ENCODE peak calls at places on chromosomes 6 and 20, in nine cellular contexts. M is SK-MEL-5; P is M059J; E is effector memory CD8-positive, alpha-beta T cell; A is EL; I is KG1; J is sciatic nerve; U is effector CD4-positive, alpha-beta T cell; X is psoas muscle. D is an unnamed sample.

GRCh38 chr20:44887466-44887865 is 2.0 kb downstream of the YWHAB start:
- DNase-seq in M (peak; percentile 56), P (no peak), E (no peak), A (no peak), I (no peak), J (no peak), U (no peak), X (no peak), D (no peak)

GRCh38 chr6:169096326-169096882 is 157.2 kb downstream of the THBS2 start:
- DNase-seq in M (peak; percentile 32), P (no peak), E (no peak), A (no peak), I (no peak), J (no peak), U (no peak), X (no peak), D (no peak)

GRCh38 chr6:21354805-21355238 is 238.7 kb upstream of the SOX4 start:
- DNase-seq in M (peak; percentile 59), P (no peak), E (no peak), A (no peak), I (no peak), J (no peak), U (no peak), X (no peak), D (no peak)

GRCh38 chr20:40986774-40987173 is 41.8 kb upstream of the TOP1 start:
- DNase-seq in M (no peak), P (peak; percentile 54), E (no peak), A (no peak), I (no peak), J (no peak), U (no peak), X (no peak), D (no peak)

GRCh38 chr6:73710470-73710869 is 14.5 kb downstream of the CD109 start:
- DNase-seq in M (no peak), P (peak; percentile 90), E (no peak), A (peak; percentile 72), I (no peak), J (no peak), U (no peak), X (no peak), D (peak; percentile 68)

GRCh38 chr6:167760979-167761793 is 65.5 kb upstream of the AFDN start:
- DNase-seq in M (peak; percentile 64), P (peak; percentile 49), E (no peak), A (peak; percentile 1), I (no peak), J (peak; percentile 88), U (no peak), X (no peak), D (peak; percentile 0)

GRCh38 chr20:59812286-59813125 is 120.9 kb downstream of the SYCP2 start:
- DNase-seq in M (no peak), P (no peak), E (no peak), A (no peak), I (no peak), J (no peak), U (no peak), X (no peak), D (no peak)

GRCh38 chr6:116253505-116254296 is at the start of gene TSPYL4:
- DNase-seq in M (peak; percentile 92), P (peak; percentile 93), E (peak; percentile 90), A (peak; percentile 97), I (peak; percentile 83), J (peak; percentile 97), U (peak; percentile 92), X (peak; percentile 92), D (peak; percentile 97)

GRCh38 chr20:19403549-19403948 is 191.1 kb downstream of the SLC24A3 start:
- DNase-seq in M (no peak), P (no peak), E (no peak), A (no peak), I (no peak), J (no peak), U (no peak), X (no peak), D (no peak)

GRCh38 chr6:157358287-157358686 is 22.7 kb upstream of the ZDHHC14 start:
- DNase-seq in M (no peak), P (no peak), E (no peak), A (no peak), I (no peak), J (no peak), U (no peak), X (no peak), D (no peak)

GRCh38 chr20:53839423-53840176 is 230.8 kb downstream of the BCAS1 start:
- DNase-seq in M (no peak), P (peak; percentile 53), E (peak; percentile 66), A (no peak), I (peak; percentile 66), J (no peak), U (peak; percentile 22), X (no peak), D (no peak)

GRCh38 chr6:79468587-79468986 is 68.6 kb downstream of the LCA5 start:
- DNase-seq in M (no peak), P (no peak), E (no peak), A (no peak), I (no peak), J (no peak), U (no peak), X (no peak), D (no peak)

GRCh38 chr20:50521709-50522674 is 11.8 kb downstream of the PTPN1 start:
- DNase-seq in M (no peak), P (no peak), E (no peak), A (no peak), I (no peak), J (no peak), U (no peak), X (no peak), D (no peak)

GRCh38 chr6:42453027-42453648 is 1.4 kb upstream of the TRERF1 start:
- DNase-seq in M (peak; percentile 68), P (peak; percentile 93), E (peak; percentile 67), A (peak; percentile 93), I (no peak), J (peak; percentile 91), U (peak; percentile 57), X (peak; percentile 85), D (peak; percentile 90)

GRCh38 chr6:108966855-108967755 is 118.9 kb downstream of the ARMC2 start:
- DNase-seq in M (peak; percentile 46), P (peak; percentile 91), E (peak; percentile 19), A (peak; percentile 70), I (peak; percentile 55), J (no peak), U (no peak), X (peak; percentile 36), D (peak; percentile 60)

GRCh38 chr6:45791600-45792168 is 224.0 kb downstream of the CLIC5 start:
- DNase-seq in M (no peak), P (peak; percentile 91), E (no peak), A (peak; percentile 79), I (no peak), J (no peak), U (no peak), X (no peak), D (peak; percentile 52)

GRCh38 chr6:117829594-117830319 is 77.3 kb upstream of the SLC35F1 start:
- DNase-seq in M (peak; percentile 63), P (peak; percentile 25), E (no peak), A (peak; percentile 34), I (no peak), J (no peak), U (no peak), X (no peak), D (peak; percentile 30)

GRCh38 chr6:75893058-75893775 is 144.2 kb downstream of the MYO6 start:
- DNase-seq in M (peak; percentile 75), P (peak; percentile 70), E (no peak), A (peak; percentile 69), I (peak; percentile 16), J (no peak), U (no peak), X (no peak), D (peak; percentile 80)

GRCh38 chr6:166768761-166769160 is 141.7 kb upstream of the RPS6KA2 start:
- DNase-seq in M (no peak), P (no peak), E (no peak), A (no peak), I (no peak), J (no peak), U (no peak), X (no peak), D (no peak)

GRCh38 chr6:44966449-44967091 is 361.6 kb upstream of the RUNX2 start:
- DNase-seq in M (peak; percentile 86), P (peak; percentile 88), E (no peak), A (peak; percentile 80), I (no peak), J (no peak), U (no peak), X (no peak), D (peak; percentile 81)

GRCh38 chr6:23306251-23306950 is 737.0 kb downstream of the HDGFL1 start:
- DNase-seq in M (no peak), P (no peak), E (no peak), A (no peak), I (no peak), J (no peak), U (no peak), X (no peak), D (no peak)

GRCh38 chr6:32387946-32388345 is 16.2 kb upstream of the TSBP1 start:
- DNase-seq in M (no peak), P (no peak), E (no peak), A (no peak), I (no peak), J (no peak), U (no peak), X (no peak), D (no peak)

GRCh38 chr6:90293319-90293937 is 3.2 kb downstream of the BACH2 start:
- DNase-seq in M (no peak), P (no peak), E (no peak), A (no peak), I (no peak), J (no peak), U (no peak), X (no peak), D (peak; percentile 8)

GRCh38 chr6:106620931-106621672 is 8.2 kb downstream of the RTN4IP1 start:
- DNase-seq in M (peak; percentile 33), P (peak; percentile 18), E (no peak), A (no peak), I (no peak), J (no peak), U (no peak), X (no peak), D (peak; percentile 42)

GRCh38 chr6:14835122-14835521 is 410.7 kb upstream of the JARID2 start:
- DNase-seq in M (no peak), P (no peak), E (no peak), A (no peak), I (no peak), J (no peak), U (no peak), X (no peak), D (no peak)

GRCh38 chr20:61556116-61556515 is 304.1 kb downstream of the CDH4 start:
- DNase-seq in M (no peak), P (peak; percentile 94), E (no peak), A (peak; percentile 96), I (no peak), J (no peak), U (no peak), X (no peak), D (peak; percentile 93)

GRCh38 chr20:25626779-25627178 is 3.0 kb upstream of the NANP start:
- DNase-seq in M (no peak), P (peak; percentile 6), E (no peak), A (peak; percentile 4), I (no peak), J (no peak), U (no peak), X (no peak), D (no peak)

GRCh38 chr20:59997886-59998285 is 39.7 kb downstream of the CDH26 start:
- DNase-seq in M (no peak), P (no peak), E (no peak), A (no peak), I (no peak), J (no peak), U (no peak), X (no peak), D (no peak)

GRCh38 chr6:17984822-17985660 is 2.4 kb downstream of the KIF13A start:
- DNase-seq in M (no peak), P (no peak), E (no peak), A (no peak), I (no peak), J (no peak), U (no peak), X (no peak), D (peak; percentile 23)

GRCh38 chr20:53334861-53335260 is 258.8 kb downstream of the ZNF217 start:
- DNase-seq in M (no peak), P (no peak), E (no peak), A (no peak), I (no peak), J (no peak), U (no peak), X (no peak), D (no peak)

D was measured in IMR-90.